ENCODE peak calls at places on chromosome 22, in six cellular contexts. One of them, this sample, is unnamed. For H3K36me3, the result is how much of the 10 kb centered on the place peaks cover.

GRCh38 chr22:41831828-41832552 is 915 bp upstream of the SREBF2 start:
- DNase-seq in PC-9: no peak
- DNase-seq in left ventricle myocardium inferior: no peak
- DNase-seq in astrocyte: peak
- DNase-seq in Peyer's patch: no peak
- DNase-seq in cardiac muscle cell: no peak
- DNase-seq in this sample: no peak

GRCh38 chr22:42154293-42154692 is 23.7 kb upstream of the CYP2D6 start:
- DNase-seq in left ventricle myocardium inferior: no peak
- DNase-seq in PC-9: no peak
- DNase-seq in cardiac muscle cell: no peak
- DNase-seq in Peyer's patch: no peak
- DNase-seq in astrocyte: no peak
- DNase-seq in this sample: no peak

GRCh38 chr22:45688606-45689080 is 17.0 kb downstream of the ATXN10 start:
- DNase-seq in PC-9: peak
- DNase-seq in cardiac muscle cell: peak
- DNase-seq in Peyer's patch: no peak
- DNase-seq in astrocyte: peak
- DNase-seq in left ventricle myocardium inferior: no peak
- DNase-seq in this sample: no peak

GRCh38 chr22:28329582-28330073 is 350.0 kb downstream of the TTC28 start:
- DNase-seq in astrocyte: peak
- DNase-seq in PC-9: no peak
- DNase-seq in Peyer's patch: no peak
- DNase-seq in cardiac muscle cell: peak
- DNase-seq in left ventricle myocardium inferior: no peak
- DNase-seq in this sample: no peak

GRCh38 chr22:47918936-47919505 is 1156.6 kb downstream of the TBC1D22A start:
- DNase-seq in Peyer's patch: no peak
- DNase-seq in PC-9: no peak
- DNase-seq in astrocyte: no peak
- DNase-seq in cardiac muscle cell: no peak
- DNase-seq in left ventricle myocardium inferior: no peak
- DNase-seq in this sample: no peak

GRCh38 chr22:41828516-41828915 is 4.4 kb upstream of the SREBF2 start:
- DNase-seq in PC-9: no peak
- DNase-seq in Peyer's patch: no peak
- DNase-seq in astrocyte: no peak
- DNase-seq in left ventricle myocardium inferior: no peak
- DNase-seq in cardiac muscle cell: no peak
- DNase-seq in this sample: no peak

GRCh38 chr22:16608931-16609330 is 16.3 kb upstream of the CCT8L2 start:
- DNase-seq in PC-9: no peak
- DNase-seq in left ventricle myocardium inferior: no peak
- DNase-seq in Peyer's patch: no peak
- DNase-seq in astrocyte: no peak
- DNase-seq in cardiac muscle cell: no peak
- DNase-seq in this sample: no peak

GRCh38 chr22:26143801-26144325 is 25.4 kb upstream of the SEZ6L start:
- DNase-seq in left ventricle myocardium inferior: no peak
- DNase-seq in PC-9: no peak
- DNase-seq in Peyer's patch: no peak
- DNase-seq in cardiac muscle cell: no peak
- DNase-seq in astrocyte: no peak
- DNase-seq in this sample: no peak

GRCh38 chr22:31943976-31944699 is at the start of gene YWHAH:
- DNase-seq in astrocyte: peak
- DNase-seq in cardiac muscle cell: peak
- DNase-seq in Peyer's patch: peak
- DNase-seq in left ventricle myocardium inferior: peak
- DNase-seq in PC-9: peak
- DNase-seq in this sample: peak

GRCh38 chr22:29377979-29378378 is 10.4 kb downstream of the AP1B1 start:
- DNase-seq in left ventricle myocardium inferior: no peak
- DNase-seq in cardiac muscle cell: no peak
- DNase-seq in PC-9: peak
- DNase-seq in astrocyte: no peak
- DNase-seq in Peyer's patch: no peak
- DNase-seq in this sample: no peak

GRCh38 chr22:46776876-46777608 is 14.6 kb downstream of the TBC1D22A start:
- DNase-seq in PC-9: no peak
- DNase-seq in left ventricle myocardium inferior: no peak
- DNase-seq in cardiac muscle cell: no peak
- DNase-seq in Peyer's patch: no peak
- DNase-seq in astrocyte: no peak
- DNase-seq in this sample: no peak

GRCh38 chr22:40721266-40721665 is 42.0 kb downstream of the MCHR1 start:
- DNase-seq in cardiac muscle cell: no peak
- DNase-seq in left ventricle myocardium inferior: no peak
- DNase-seq in astrocyte: peak
- DNase-seq in Peyer's patch: no peak
- DNase-seq in PC-9: no peak
- DNase-seq in this sample: no peak

GRCh38 chr22:43315687-43316217 is 27.4 kb downstream of the SCUBE1 start:
- DNase-seq in left ventricle myocardium inferior: no peak
- DNase-seq in Peyer's patch: no peak
- DNase-seq in astrocyte: no peak
- DNase-seq in PC-9: no peak
- DNase-seq in cardiac muscle cell: no peak
- DNase-seq in this sample: no peak

GRCh38 chr22:43317252-43317651 is 25.9 kb downstream of the SCUBE1 start:
- DNase-seq in cardiac muscle cell: no peak
- DNase-seq in left ventricle myocardium inferior: no peak
- DNase-seq in Peyer's patch: no peak
- DNase-seq in astrocyte: no peak
- DNase-seq in PC-9: no peak
- DNase-seq in this sample: no peak

GRCh38 chr22:43320943-43321900 is 21.9 kb downstream of the SCUBE1 start:
- DNase-seq in cardiac muscle cell: no peak
- DNase-seq in left ventricle myocardium inferior: no peak
- DNase-seq in Peyer's patch: no peak
- DNase-seq in PC-9: no peak
- DNase-seq in astrocyte: no peak
- DNase-seq in this sample: no peak

GRCh38 chr22:43314611-43315010 is 28.6 kb downstream of the SCUBE1 start:
- DNase-seq in astrocyte: no peak
- DNase-seq in cardiac muscle cell: no peak
- DNase-seq in Peyer's patch: no peak
- DNase-seq in PC-9: no peak
- DNase-seq in left ventricle myocardium inferior: no peak
- DNase-seq in this sample: no peak

DNA sequence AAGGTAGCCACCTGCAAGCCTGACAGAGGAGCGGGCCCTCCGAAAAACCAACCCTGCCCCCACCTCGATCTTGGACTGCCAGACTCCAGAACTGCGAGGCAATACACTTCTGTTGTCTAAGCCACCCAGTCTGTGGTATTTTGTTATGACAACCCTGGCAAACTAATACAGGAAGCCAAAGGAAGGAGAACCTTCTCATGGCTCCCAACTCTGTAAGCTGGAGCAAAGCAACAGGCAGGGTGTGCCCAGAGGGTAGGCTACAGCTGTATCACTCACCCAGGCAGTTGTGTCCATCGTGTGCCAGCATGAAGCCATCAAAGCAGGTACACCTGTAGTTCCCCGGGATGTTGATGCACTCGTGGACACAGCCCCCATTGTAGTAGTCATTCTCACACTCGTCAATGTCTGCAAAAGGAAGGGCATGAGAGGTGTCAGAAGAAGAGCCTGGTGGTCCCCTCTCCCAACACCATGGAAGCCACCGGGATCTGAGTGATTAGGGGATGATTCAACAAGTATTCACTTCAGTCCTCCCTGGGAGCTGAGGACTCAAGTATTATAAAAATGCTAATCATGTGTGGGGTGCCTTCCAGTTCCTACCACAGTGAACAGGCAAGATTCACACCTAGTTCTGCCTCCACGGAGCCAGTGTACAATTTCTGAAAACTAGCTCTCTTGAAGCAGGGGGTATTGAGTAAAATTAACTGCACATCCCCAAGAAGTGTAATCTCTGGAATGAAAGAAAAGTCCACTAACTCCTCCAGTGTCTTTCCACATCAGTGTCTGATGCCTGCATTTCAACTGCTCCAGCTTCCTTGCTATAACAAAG is 23.3 kb downstream of the SCUBE1 start:
- DNase-seq in cardiac muscle cell: no peak
- DNase-seq in left ventricle myocardium inferior: no peak
- DNase-seq in Peyer's patch: no peak
- DNase-seq in astrocyte: peak
- DNase-seq in PC-9: no peak
- DNase-seq in this sample: no peak
- H3K36me3 ChIP-seq in cardiac muscle cell: under half
- H3K36me3 ChIP-seq in left ventricle myocardium inferior: under half
- H3K36me3 ChIP-seq in Peyer's patch: under half
- H3K36me3 ChIP-seq in astrocyte: under half
- H3K36me3 ChIP-seq in PC-9: under half
- H3K36me3 ChIP-seq in this sample: under half

DNA sequence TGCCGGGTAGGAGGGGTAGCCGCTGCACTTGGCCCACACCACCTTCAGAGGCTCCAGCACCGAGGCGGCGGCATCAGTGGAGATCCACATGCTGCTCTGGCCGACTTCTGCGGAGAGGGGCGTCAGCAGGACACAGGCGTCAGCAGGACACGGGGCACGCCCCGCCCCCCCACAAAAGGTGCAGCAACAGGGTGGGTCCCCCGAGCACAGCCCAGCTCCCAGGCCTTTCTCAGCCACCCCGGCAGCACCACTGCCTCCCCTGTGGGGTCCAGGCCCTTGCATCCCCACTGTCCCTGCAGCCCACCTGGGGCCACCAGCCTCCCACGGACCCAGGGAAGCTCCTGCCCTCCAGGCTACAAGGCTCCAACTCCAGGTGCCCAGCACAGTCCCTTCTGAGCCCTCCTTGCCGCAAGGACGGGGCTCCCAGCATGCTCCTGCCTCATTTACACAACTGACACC is 51.6 kb downstream of the BRD1 start:
- DNase-seq in cardiac muscle cell: no peak
- DNase-seq in astrocyte: no peak
- DNase-seq in left ventricle myocardium inferior: no peak
- DNase-seq in Peyer's patch: no peak
- DNase-seq in PC-9: no peak
- DNase-seq in this sample: peak
- H3K36me3 ChIP-seq in cardiac muscle cell: under half
- H3K36me3 ChIP-seq in astrocyte: under half
- H3K36me3 ChIP-seq in left ventricle myocardium inferior: half or more
- H3K36me3 ChIP-seq in Peyer's patch: under half
- H3K36me3 ChIP-seq in PC-9: under half
- H3K36me3 ChIP-seq in this sample: under half

DNA sequence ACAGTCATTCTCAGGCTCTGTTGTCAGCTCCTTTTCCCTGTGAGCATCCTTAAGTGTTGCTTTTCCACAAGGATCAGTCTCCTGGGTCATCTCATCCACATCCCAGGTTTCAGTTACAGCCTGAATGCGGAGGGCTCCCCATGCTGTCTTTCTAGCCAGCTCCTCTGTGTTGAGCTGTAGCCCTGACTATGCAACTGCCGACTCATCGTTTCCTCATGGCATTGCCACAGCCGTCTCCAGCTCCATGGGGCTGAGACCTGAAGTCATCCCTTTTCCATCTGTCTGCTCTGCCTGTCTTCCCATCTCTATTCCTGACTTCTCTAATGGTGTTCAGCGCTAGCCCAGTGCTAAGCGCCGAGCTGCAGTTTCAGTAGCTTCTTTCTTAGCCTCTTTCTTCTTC is 11.8 kb downstream of the SAMM50 start:
- DNase-seq in astrocyte: no peak
- DNase-seq in PC-9: no peak
- DNase-seq in left ventricle myocardium inferior: no peak
- DNase-seq in cardiac muscle cell: peak
- DNase-seq in Peyer's patch: no peak
- DNase-seq in this sample: no peak
- H3K36me3 ChIP-seq in astrocyte: under half
- H3K36me3 ChIP-seq in PC-9: under half
- H3K36me3 ChIP-seq in left ventricle myocardium inferior: half or more
- H3K36me3 ChIP-seq in cardiac muscle cell: under half
- H3K36me3 ChIP-seq in Peyer's patch: under half
- H3K36me3 ChIP-seq in this sample: under half

GRCh38 chr22:17792854-17793434 is 18.7 kb upstream of the BID start:
- DNase-seq in Peyer's patch: no peak
- DNase-seq in PC-9: no peak
- DNase-seq in cardiac muscle cell: no peak
- DNase-seq in astrocyte: no peak
- DNase-seq in left ventricle myocardium inferior: no peak
- DNase-seq in this sample: no peak
- H3K36me3 ChIP-seq in Peyer's patch: under half
- H3K36me3 ChIP-seq in PC-9: under half
- H3K36me3 ChIP-seq in cardiac muscle cell: under half
- H3K36me3 ChIP-seq in astrocyte: under half
- H3K36me3 ChIP-seq in left ventricle myocardium inferior: half or more
- H3K36me3 ChIP-seq in this sample: under half

DNA sequence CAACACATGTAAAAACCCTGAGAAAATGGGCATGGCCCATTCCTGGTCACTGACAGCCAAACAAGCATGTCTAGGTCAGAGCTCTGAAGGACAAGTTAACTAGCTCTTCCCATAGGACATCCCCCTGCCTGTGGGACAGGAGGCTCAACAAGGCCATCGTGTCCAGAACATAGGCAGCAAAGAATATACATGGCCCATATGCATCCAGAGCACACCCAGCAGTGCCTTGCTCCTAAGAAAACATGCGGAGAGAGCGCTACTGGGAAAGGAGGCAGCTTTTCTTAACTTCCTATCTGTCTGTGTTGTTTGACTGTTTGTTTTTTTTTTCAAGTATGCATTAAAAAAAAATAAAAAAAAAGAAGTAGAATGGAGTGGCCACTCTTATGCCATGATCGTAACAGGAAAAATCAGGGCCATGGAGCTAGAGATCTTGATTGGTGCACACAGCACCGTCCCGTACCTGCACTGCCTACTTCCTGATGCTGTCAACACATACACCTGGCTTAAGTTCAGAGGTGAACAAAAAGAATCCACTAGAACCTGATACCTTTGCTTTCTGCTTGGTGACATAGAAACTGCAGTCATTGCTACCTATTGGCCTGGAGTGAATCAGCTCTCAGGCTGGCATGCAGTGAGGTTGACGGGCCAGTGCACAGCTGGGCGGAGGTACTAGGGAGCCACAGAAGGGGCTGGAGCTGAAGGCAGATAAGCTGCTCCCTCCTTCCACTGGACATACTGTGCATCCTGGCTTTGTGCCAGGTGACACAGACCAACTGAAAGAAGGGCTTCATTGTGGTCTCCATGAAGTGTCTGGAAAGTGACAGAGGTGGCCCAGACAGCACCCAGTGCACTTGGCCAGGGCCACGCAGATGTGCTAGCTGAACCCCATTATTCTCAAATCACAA is 11.9 kb downstream of the UFD1 start:
- DNase-seq in left ventricle myocardium inferior: no peak
- DNase-seq in Peyer's patch: no peak
- DNase-seq in PC-9: no peak
- DNase-seq in cardiac muscle cell: no peak
- DNase-seq in astrocyte: no peak
- DNase-seq in this sample: no peak
- H3K36me3 ChIP-seq in left ventricle myocardium inferior: half or more
- H3K36me3 ChIP-seq in Peyer's patch: under half
- H3K36me3 ChIP-seq in PC-9: under half
- H3K36me3 ChIP-seq in cardiac muscle cell: half or more
- H3K36me3 ChIP-seq in astrocyte: under half
- H3K36me3 ChIP-seq in this sample: half or more

GRCh38 chr22:50572965-50573364 is 5.3 kb downstream of the CPT1B start:
- DNase-seq in PC-9: no peak
- DNase-seq in astrocyte: no peak
- DNase-seq in cardiac muscle cell: no peak
- DNase-seq in left ventricle myocardium inferior: no peak
- DNase-seq in Peyer's patch: no peak
- DNase-seq in this sample: no peak
- H3K36me3 ChIP-seq in PC-9: under half
- H3K36me3 ChIP-seq in astrocyte: under half
- H3K36me3 ChIP-seq in cardiac muscle cell: under half
- H3K36me3 ChIP-seq in left ventricle myocardium inferior: half or more
- H3K36me3 ChIP-seq in Peyer's patch: under half
- H3K36me3 ChIP-seq in this sample: under half

GRCh38 chr22:19368876-19369275 is 62.7 kb downstream of the HIRA start:
- DNase-seq in left ventricle myocardium inferior: no peak
- DNase-seq in cardiac muscle cell: no peak
- DNase-seq in Peyer's patch: no peak
- DNase-seq in PC-9: no peak
- DNase-seq in astrocyte: no peak
- DNase-seq in this sample: no peak
- H3K36me3 ChIP-seq in left ventricle myocardium inferior: half or more
- H3K36me3 ChIP-seq in cardiac muscle cell: half or more
- H3K36me3 ChIP-seq in Peyer's patch: under half
- H3K36me3 ChIP-seq in PC-9: under half
- H3K36me3 ChIP-seq in astrocyte: under half
- H3K36me3 ChIP-seq in this sample: under half